ENCODE peak calls at places on chromosomes 6 and 20, in six cellular contexts. K is A549, G is HepG2, U is NB4, A is GM12878, J is K562. X is an unnamed sample.
A peak's percentile ranks its signal among the peaks of the same experiment; 100 is the strongest.

GRCh38 chr20:10660661-10661060 is 13.1 kb downstream of the JAG1 start:
- DNase-seq in J (no peak), G (no peak), A (no peak), U (no peak), K (no peak), X (no peak)

GRCh38 chr6:136576821-136577220 is 26.6 kb upstream of the MAP7 start:
- DNase-seq in J (no peak), K (no peak), A (no peak), G (no peak), U (no peak), X (no peak)

GRCh38 chr6:105332576-105332975 is 70.3 kb downstream of the PREP start:
- DNase-seq in G (no peak), K (no peak), U (no peak), A (no peak), J (no peak), X (no peak)

GRCh38 chr6:30972816-30973215 is 10.7 kb upstream of the MUC21 start:
- DNase-seq in G (no peak), K (no peak), A (no peak), J (no peak), U (no peak), X (no peak)

GRCh38 chr6:12555781-12556180 is 160.8 kb upstream of the PHACTR1 start:
- DNase-seq in J (no peak), A (no peak), U (no peak), G (no peak), K (no peak), X (no peak)

GRCh38 chr6:91672201-91672600 is 1085.3 kb upstream of the MAP3K7 start:
- DNase-seq in A (no peak), K (no peak), U (no peak), J (no peak), G (no peak), X (no peak)

GRCh38 chr6:39669117-39669690 is 56.0 kb downstream of the KIF6 start:
- DNase-seq in K (no peak), G (peak; percentile 30), J (no peak), U (no peak), A (no peak), X (no peak)

GRCh38 chr20:35000922-35001595 is 45.4 kb downstream of the MYH7B start:
- DNase-seq in U (no peak), G (no peak), J (no peak), K (no peak), A (no peak), X (no peak)

GRCh38 chr6:90429713-90430112 is 133.1 kb upstream of the BACH2 start:
- DNase-seq in A (no peak), U (no peak), G (no peak), K (peak; percentile 22), J (no peak), X (no peak)

GRCh38 chr6:42251911-42252637 is 34.4 kb upstream of the MRPS10 start:
- DNase-seq in A (no peak), G (peak; percentile 42), K (no peak), J (no peak), U (no peak), X (peak; percentile 74)

GRCh38 chr6:116424001-116424400 is 37.2 kb upstream of the CALHM6 start:
- DNase-seq in A (no peak), U (no peak), G (no peak), K (peak; percentile 17), J (no peak), X (no peak)

GRCh38 chr6:127186889-127187288 is 68.4 kb downstream of the RSPO3 start:
- DNase-seq in G (peak; percentile 41), A (no peak), K (peak; percentile 31), U (peak; percentile 78), J (peak; percentile 41), X (no peak)

GRCh38 chr20:11880694-11881093 is 37.0 kb upstream of the BTBD3 start:
- DNase-seq in U (no peak), K (peak; percentile 11), A (no peak), J (no peak), G (peak; percentile 24), X (no peak)

GRCh38 chr20:45258669-45259068 is 4.3 kb upstream of the SLPI start:
- DNase-seq in G (no peak), A (no peak), U (no peak), K (no peak), J (no peak), X (no peak)

GRCh38 chr20:6802227-6802626 is 34.7 kb downstream of the BMP2 start:
- DNase-seq in U (no peak), G (no peak), J (no peak), A (no peak), K (no peak), X (no peak)

GRCh38 chr20:35235881-35236280 is 9.4 kb downstream of the MMP24 start:
- DNase-seq in G (no peak), K (no peak), U (no peak), J (no peak), A (no peak), X (no peak)

GRCh38 chr6:138795809-138796469 is at the start of gene ECT2L:
- DNase-seq in A (no peak), K (no peak), J (no peak), G (no peak), U (no peak), X (peak; percentile 35)

GRCh38 chr6:14286144-14286543 is 168.6 kb downstream of the CD83 start:
- DNase-seq in J (no peak), U (no peak), A (no peak), K (peak; percentile 43), G (no peak), X (no peak)

GRCh38 chr6:9766240-9766915 is 648.5 kb downstream of the TFAP2A start:
- DNase-seq in G (no peak), K (peak; percentile 60), A (peak; percentile 12), U (no peak), J (no peak), X (peak; percentile 82)

GRCh38 chr6:170019259-170020040 is 268.0 kb downstream of the ERMARD start:
- DNase-seq in J (no peak), K (no peak), U (peak; percentile 56), G (no peak), A (no peak), X (no peak)

GRCh38 chr6:170017603-170018274 is 266.3 kb downstream of the ERMARD start:
- DNase-seq in U (peak; percentile 85), K (no peak), G (no peak), J (no peak), A (no peak), X (no peak)

GRCh38 chr6:170020041-170020583 is 268.7 kb downstream of the ERMARD start:
- DNase-seq in G (no peak), U (no peak), A (no peak), J (no peak), K (no peak), X (no peak)

GRCh38 chr6:170021579-170021978 is 269.3 kb downstream of the DLL1 start:
- DNase-seq in U (no peak), J (no peak), K (no peak), G (no peak), A (no peak), X (no peak)

DNA sequence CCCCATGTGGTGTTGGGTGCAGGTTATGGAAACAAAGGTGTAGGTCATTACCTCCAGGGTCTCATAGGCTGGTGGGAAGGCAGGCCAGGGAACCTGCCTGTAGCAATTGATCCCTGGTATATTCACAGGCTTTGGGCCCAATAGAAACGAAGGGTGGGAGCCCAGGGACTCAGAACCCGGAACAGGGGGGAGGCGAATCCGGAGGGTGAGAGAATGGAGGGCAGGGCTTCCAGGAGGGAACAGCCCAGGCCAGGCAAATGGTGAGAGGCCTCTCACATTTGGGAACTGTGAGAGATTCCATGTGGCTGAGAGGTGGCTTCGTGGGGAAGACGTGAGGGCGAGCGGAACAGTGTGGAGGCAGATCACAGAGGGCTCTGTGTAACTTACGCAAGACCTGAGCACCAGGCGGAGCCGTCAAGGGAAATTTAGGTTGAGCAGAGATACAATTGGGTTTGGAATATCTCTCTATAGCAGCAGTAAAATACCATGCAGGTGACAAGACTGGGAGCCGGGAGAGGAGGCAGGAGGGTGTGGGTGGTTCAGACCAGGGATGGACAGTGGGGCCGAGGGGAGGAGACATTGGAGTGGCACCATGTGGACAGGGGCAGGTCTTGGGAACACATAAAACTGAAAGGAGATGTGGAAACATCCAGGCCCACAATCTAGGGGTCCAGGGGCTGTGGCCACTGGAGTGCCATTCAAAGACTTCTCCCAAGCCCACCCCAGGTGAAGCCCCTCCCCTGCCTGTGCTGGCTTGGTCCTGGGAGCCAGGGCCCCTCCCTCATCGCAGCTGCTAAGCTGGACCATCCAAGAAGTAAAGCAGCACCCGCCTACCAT is 267.2 kb downstream of the ERMARD start:
- DNase-seq in G (no peak), U (peak; percentile 63), K (no peak), J (no peak), A (no peak), X (no peak)
- TF ChIP-seq MYC in G (no peak), U (no peak), K (no peak), J (no peak), A (no peak), X (no peak)

GRCh38 chr20:58048096-58048702 is 180.3 kb downstream of the ANKRD60 start:
- DNase-seq in G (peak; percentile 16), J (peak; percentile 17), U (peak; percentile 53), K (peak; percentile 39), A (no peak), X (peak; percentile 28)
- TF ChIP-seq MYC in G (no peak), J (no peak), U (no peak), K (no peak), A (no peak), X (no peak)

DNA sequence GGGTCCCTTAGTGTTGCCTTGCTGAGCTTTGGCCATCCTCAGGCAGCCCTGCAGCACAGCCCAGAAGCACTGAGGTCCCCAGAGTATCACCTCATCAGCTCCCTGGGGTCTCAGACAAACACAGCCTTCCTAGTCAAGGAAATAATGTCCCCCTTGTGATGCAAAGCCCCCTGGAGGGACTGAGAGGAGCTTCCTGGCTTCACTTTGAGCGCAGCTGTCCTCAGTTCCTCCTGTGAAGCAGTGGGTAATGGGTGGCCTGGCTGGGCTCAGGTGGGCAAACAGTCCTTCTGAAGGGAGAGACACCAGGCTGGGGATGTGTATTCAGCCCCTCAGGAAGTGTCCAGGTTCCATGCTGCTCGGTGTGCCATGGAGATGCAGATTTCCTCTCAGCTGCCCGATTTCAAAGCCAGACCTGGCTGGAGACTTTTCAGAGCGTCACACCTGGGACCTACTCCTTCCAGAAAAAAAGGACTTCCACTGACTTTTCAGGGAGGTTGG is 79.2 kb upstream of the FOXA2 start:
- DNase-seq in G (no peak), U (no peak), K (no peak), J (no peak), A (no peak), X (no peak)
- TF ChIP-seq MYC in G (no peak), U (no peak), K (no peak), J (no peak), A (no peak), X (no peak)

DNA sequence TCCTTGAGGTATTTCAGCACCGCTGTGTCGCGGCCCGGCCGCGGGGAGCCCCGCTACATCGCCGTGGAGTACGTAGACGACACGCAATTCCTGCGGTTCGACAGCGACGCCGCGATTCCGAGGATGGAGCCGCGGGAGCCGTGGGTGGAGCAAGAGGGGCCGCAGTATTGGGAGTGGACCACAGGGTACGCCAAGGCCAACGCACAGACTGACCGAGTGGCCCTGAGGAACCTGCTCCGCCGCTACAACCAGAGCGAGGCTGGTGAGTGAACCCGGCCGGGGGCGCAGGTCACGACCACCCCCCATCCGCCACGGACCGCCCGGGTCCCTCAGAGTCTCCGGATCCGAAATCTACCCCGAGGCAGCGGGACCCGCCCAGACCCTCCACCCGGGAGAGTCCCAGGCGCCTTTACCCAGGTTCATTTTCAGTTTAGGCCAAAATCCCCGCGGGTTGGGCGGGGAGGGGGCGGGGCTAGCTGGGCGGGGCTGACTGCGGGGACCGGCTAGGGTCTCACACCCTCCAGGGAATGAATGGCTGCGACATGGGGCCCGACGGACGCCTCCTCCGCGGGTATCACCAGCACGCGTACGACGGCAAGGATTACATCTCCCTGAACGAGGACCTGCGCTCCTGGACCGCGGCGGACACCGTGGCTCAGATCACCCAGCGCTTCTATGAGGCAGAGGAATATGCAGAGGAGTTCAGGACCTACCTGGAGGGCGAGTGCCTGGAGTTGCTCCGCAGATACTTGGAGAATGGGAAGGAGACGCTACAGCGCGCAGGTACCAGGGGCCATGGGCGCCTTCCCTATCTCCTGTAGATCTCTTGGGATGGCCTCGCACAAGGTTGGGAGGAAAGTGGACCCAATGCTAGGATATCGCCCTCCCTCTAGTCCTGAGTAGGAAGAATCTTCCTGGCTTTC is 693 bp downstream of the HLA-F start:
- DNase-seq in J (no peak), K (no peak), A (no peak), G (no peak), U (no peak), X (peak; percentile 5)
- TF ChIP-seq MYC in J (no peak), K (no peak), A (no peak), G (no peak), U (no peak), X (no peak)

X was measured in endothelial cell of umbilical vein.